ENCODE peak calls at places on chromosomes 2 and 18, in four cellular contexts. E is HFFc6, F is NCI-H774, D is GM13977. R is an unnamed sample.

GRCh38 chr2:903223-903900 is 47.3 kb upstream of the SNTG2 start:
- DNase-seq in E (no peak), F (no peak), D (no peak), R (no peak)

GRCh38 chr2:165857881-165858280 is 63.8 kb upstream of the GALNT3 start:
- DNase-seq in E (no peak), F (no peak), D (no peak), R (no peak)

GRCh38 chr2:47029737-47030524 is 114.3 kb upstream of the MCFD2 start:
- DNase-seq in E (peak), F (no peak), D (no peak), R (peak)

GRCh38 chr2:30280596-30281434 is 49.5 kb downstream of the LBH start:
- DNase-seq in E (no peak), F (no peak), D (no peak), R (no peak)

GRCh38 chr18:21904856-21905255 is 164.3 kb downstream of the MIB1 start:
- DNase-seq in E (no peak), F (no peak), D (no peak), R (no peak)

GRCh38 chr2:111659361-111660281 is 224.4 kb downstream of the ANAPC1 start:
- DNase-seq in E (peak), F (peak), D (no peak), R (peak)

GRCh38 chr2:43215673-43216255 is 10.6 kb downstream of the ZFP36L2 start:
- DNase-seq in E (no peak), F (no peak), D (no peak), R (no peak)

GRCh38 chr2:181781082-181781786 is 100.9 kb upstream of the NEUROD1 start:
- DNase-seq in E (no peak), F (no peak), D (no peak), R (no peak)

GRCh38 chr2:233273120-233273519 is 21.6 kb downstream of the ATG16L1 start:
- DNase-seq in E (no peak), F (no peak), D (no peak), R (no peak)

GRCh38 chr2:85409719-85410583 is at the start of gene CAPG:
- DNase-seq in E (no peak), F (no peak), D (peak), R (peak)

GRCh38 chr2:2650608-2651375 is 319.7 kb upstream of the MYT1L start:
- DNase-seq in E (no peak), F (no peak), D (no peak), R (no peak)

GRCh38 chr2:36565712-36566111 is 32.3 kb downstream of the FEZ2 start:
- DNase-seq in E (no peak), F (no peak), D (no peak), R (no peak)

GRCh38 chr2:190119257-190119656 is 56.7 kb upstream of the MSTN start:
- DNase-seq in E (no peak), F (no peak), D (no peak), R (no peak)

GRCh38 chr2:114066186-114066747 is 176.4 kb downstream of the ACTR3 start:
- DNase-seq in E (no peak), F (no peak), D (no peak), R (no peak)

GRCh38 chr2:222320441-222321395 is 21.9 kb upstream of the PAX3 start:
- DNase-seq in E (no peak), F (peak), D (peak), R (no peak)

GRCh38 chr2:105865222-105865913 is 120.7 kb downstream of the NCK2 start:
- DNase-seq in E (no peak), F (no peak), D (no peak), R (peak)

GRCh38 chr18:58447342-58448190 is 181.3 kb downstream of the ALPK2 start:
- DNase-seq in E (no peak), F (no peak), D (no peak), R (no peak)

GRCh38 chr18:8639762-8640161 is 30.5 kb downstream of the RAB12 start:
- DNase-seq in E (no peak), F (no peak), D (no peak), R (no peak)

GRCh38 chr2:180677928-180678327 is 302.5 kb upstream of the UBE2E3 start:
- DNase-seq in E (no peak), F (no peak), D (no peak), R (no peak)

R was measured in Daoy.